ENCODE peak calls at places on chromosomes 4 and X, in nine cellular contexts. E is stimulated activated CD8-positive, alpha-beta memory T cell treated with anti-CD3 and anti-CD28 coated beads, Interleukin-2, amount 100 ng/mL, for 48 hours; H is NCI-H1694 treated with DMSO at 0.1 percent for 48 hours; R is EL; B is tibial nerve; D is germinal center; Z is head of caudate nucleus; K is iPS-NIHi11; V is ELR. J is an unnamed sample.

GRCh38 chr4:114156371-114156770 is 176.9 kb upstream of the ARSJ start:
- DNase-seq in E (no peak), H (no peak), R (no peak), B (no peak), D (no peak), Z (no peak), K (no peak), V (no peak), J (no peak)

GRCh38 chr4:139745111-139745639 is 79.6 kb downstream of the MGST2 start:
- DNase-seq in E (no peak), H (no peak), R (no peak), B (no peak), D (no peak), Z (no peak), K (no peak), V (no peak), J (no peak)

GRCh38 chr4:184536881-184537248 is 62.5 kb upstream of the IRF2 start:
- DNase-seq in E (no peak), H (no peak), R (no peak), B (no peak), D (no peak), Z (no peak), K (no peak), V (peak), J (peak)

GRCh38 chr4:121277194-121278105 is 103.4 kb downstream of the QRFPR start:
- DNase-seq in E (no peak), H (no peak), R (no peak), B (no peak), D (peak), Z (no peak), K (peak), V (peak), J (peak)

GRCh38 chr4:88865466-88865865 is 167.8 kb upstream of the NAP1L5 start:
- DNase-seq in E (no peak), H (no peak), R (no peak), B (no peak), D (no peak), Z (no peak), K (no peak), V (peak), J (no peak)

GRCh38 chr4:35124116-35124515 is 1120.2 kb downstream of the ARAP2 start:
- DNase-seq in E (no peak), H (no peak), R (peak), B (no peak), D (no peak), Z (no peak), K (no peak), V (peak), J (peak)

GRCh38 chr4:94814237-94814636 is 56.5 kb downstream of the BMPR1B start:
- DNase-seq in E (no peak), H (no peak), R (no peak), B (no peak), D (no peak), Z (no peak), K (no peak), V (no peak), J (no peak)

GRCh38 chr4:109359040-109359646 is 56.7 kb upstream of the COL25A1 start:
- DNase-seq in E (no peak), H (no peak), R (no peak), B (no peak), D (no peak), Z (no peak), K (no peak), V (no peak), J (no peak)

GRCh38 chrX:40083120-40083978 is 14.4 kb downstream of the BCOR start:
- DNase-seq in E (no peak), H (no peak), R (no peak), B (no peak), D (no peak), Z (no peak), K (peak), V (no peak), J (no peak)

GRCh38 chr4:66564901-66565648 is 894.8 kb upstream of the EPHA5 start:
- DNase-seq in E (no peak), H (no peak), R (peak), B (no peak), D (no peak), Z (no peak), K (no peak), V (peak), J (peak)

GRCh38 chrX:134374910-134375309 is 85.1 kb upstream of the HPRT1 start:
- DNase-seq in E (no peak), H (no peak), R (no peak), B (no peak), D (no peak), Z (no peak), K (no peak), V (no peak), J (peak)

GRCh38 chrX:12309733-12310054 is 171.4 kb downstream of the FRMPD4 start:
- DNase-seq in E (no peak), H (no peak), R (no peak), B (no peak), D (no peak), Z (no peak), K (no peak), V (no peak), J (no peak)

GRCh38 chr4:70654605-70655011 is 11.7 kb downstream of the JCHAIN start:
- DNase-seq in E (no peak), H (no peak), R (no peak), B (no peak), D (no peak), Z (no peak), K (no peak), V (no peak), J (no peak)

GRCh38 chrX:134721766-134722532 is 63.7 kb upstream of the PLAC1 start:
- DNase-seq in E (no peak), H (no peak), R (peak), B (no peak), D (no peak), Z (no peak), K (no peak), V (peak), J (peak)

GRCh38 chr4:10240691-10241090 is 124.1 kb upstream of the WDR1 start:
- DNase-seq in E (no peak), H (no peak), R (no peak), B (no peak), D (no peak), Z (no peak), K (no peak), V (no peak), J (no peak)

GRCh38 chr4:65063601-65064000 is 606.7 kb downstream of the EPHA5 start:
- DNase-seq in E (no peak), H (no peak), R (no peak), B (no peak), D (no peak), Z (no peak), K (no peak), V (no peak), J (no peak)

GRCh38 chrX:56751071-56751470 is 22.0 kb downstream of the NBDY start:
- DNase-seq in E (no peak), H (no peak), R (peak), B (no peak), D (no peak), Z (no peak), K (no peak), V (peak), J (peak)

GRCh38 chr4:135744928-135745327 is 1543.3 kb upstream of the PABPC4L start:
- DNase-seq in E (no peak), H (no peak), R (no peak), B (no peak), D (no peak), Z (no peak), K (no peak), V (no peak), J (no peak)

GRCh38 chr4:83334425-83335241 is at the start of gene HPSE:
- DNase-seq in E (peak), H (peak), R (peak), B (peak), D (peak), Z (peak), K (peak), V (peak), J (peak)